ENCODE peak calls at places on chromosomes 7 and 10, in ten cellular contexts. J is prostate gland, P is left ventricle myocardium inferior, F is A549, D is HCT116, U is foreskin fibroblast, G is astrocyte of the cerebellum, I is spleen, N is heart left ventricle, T is cardiac muscle cell. Y is an unnamed sample.

GRCh38 chr10:24384954-24385353 is 176.0 kb downstream of the KIAA1217 start:
- DNase-seq in F (no peak), J (no peak), T (peak; percentile 79), I (no peak), U (no peak), N (peak; percentile 47), P (no peak), G (no peak), D (no peak), Y (no peak)

GRCh38 chr10:106573106-106573505 is 591.4 kb downstream of the SORCS1 start:
- DNase-seq in N (no peak), J (no peak), G (no peak), U (peak; percentile 78), P (no peak), I (no peak), D (no peak), T (no peak), F (no peak), Y (no peak)

GRCh38 chr10:17645591-17646345 is 1.8 kb downstream of the STAM start:
- DNase-seq in J (no peak), F (no peak), N (no peak), U (no peak), G (no peak), T (no peak), P (no peak), I (no peak), D (no peak), Y (no peak)

GRCh38 chr10:25849268-25849667 is 84.8 kb upstream of the MYO3A start:
- DNase-seq in J (no peak), P (no peak), G (no peak), I (no peak), F (no peak), U (no peak), T (no peak), D (no peak), N (no peak), Y (no peak)

GRCh38 chr10:80486151-80486692 is 32.1 kb downstream of the TSPAN14 start:
- DNase-seq in D (no peak), I (no peak), N (no peak), G (no peak), U (no peak), P (no peak), F (no peak), T (no peak), J (no peak), Y (no peak)

GRCh38 chr7:116224492-116225098 is 14.3 kb downstream of the TES start:
- DNase-seq in G (no peak), N (no peak), J (no peak), U (no peak), I (no peak), T (no peak), F (no peak), P (no peak), D (no peak), Y (no peak)

GRCh38 chr7:27160147-27160545 is 3.7 kb upstream of the HOXA7 start:
- DNase-seq in U (no peak), G (no peak), N (peak; percentile 51), T (no peak), F (no peak), P (peak; percentile 14), I (peak; percentile 79), D (no peak), J (no peak), Y (no peak)

GRCh38 chr7:19108985-19109946 is 8.2 kb downstream of the TWIST1 start:
- DNase-seq in N (no peak), J (no peak), D (no peak), P (no peak), T (no peak), U (no peak), G (no peak), I (no peak), F (no peak), Y (no peak)

GRCh38 chr10:72263613-72264241 is 10.0 kb upstream of the DDIT4 start:
- DNase-seq in J (peak; percentile 86), F (no peak), I (no peak), P (no peak), U (no peak), D (no peak), N (no peak), G (no peak), T (no peak), Y (no peak)

GRCh38 chr7:98293265-98293664 is 11.8 kb downstream of the BRI3 start:
- DNase-seq in I (no peak), J (no peak), F (no peak), G (no peak), D (no peak), P (no peak), T (no peak), N (no peak), U (no peak), Y (no peak)

GRCh38 chr10:59906417-59907202 is at the start of gene CCDC6:
- DNase-seq in F (peak; percentile 74), G (peak; percentile 69), N (peak; percentile 96), U (peak; percentile 93), P (peak; percentile 92), I (peak; percentile 98), J (peak; percentile 93), T (peak; percentile 97), D (peak; percentile 78), Y (peak; percentile 80)

GRCh38 chr10:59905735-59906416 is 480 bp downstream of the CCDC6 start:
- DNase-seq in I (peak; percentile 89), D (no peak), T (no peak), G (no peak), N (peak; percentile 65), U (no peak), P (no peak), J (no peak), F (no peak), Y (no peak)

GRCh38 chr10:59908808-59909143 is 2.4 kb upstream of the CCDC6 start:
- DNase-seq in I (no peak), N (no peak), G (no peak), U (peak; percentile 6), P (no peak), J (no peak), F (no peak), D (no peak), T (no peak), Y (no peak)

GRCh38 chr10:59907918-59908807 is 1.8 kb upstream of the CCDC6 start:
- DNase-seq in U (peak; percentile 90), J (peak; percentile 69), T (peak; percentile 66), G (peak; percentile 95), N (no peak), P (no peak), F (peak; percentile 65), I (no peak), D (peak; percentile 77), Y (peak; percentile 76)

GRCh38 chr10:59907537-59907917 is 1.2 kb upstream of the CCDC6 start:
- DNase-seq in F (no peak), T (no peak), J (no peak), G (no peak), U (no peak), P (no peak), N (no peak), D (no peak), I (no peak), Y (no peak)
- H3K4me3 ChIP-seq in F (peak overlapping the region; percentile 98), T (peak overlapping the region; percentile 93), J (peak overlapping the region; percentile 94), G (no peak overlapping the region), U (peak overlapping the region; percentile 94), P (peak overlapping the region; percentile 98), N (peak overlapping the region; percentile 98), D (peak overlapping the region; percentile 93), I (peak overlapping the region; percentile 96), Y (peak overlapping the region; percentile 52)

GRCh38 chr10:68925489-68925888 is 24.4 kb downstream of the DDX50 start:
- DNase-seq in F (no peak), P (no peak), N (no peak), T (no peak), U (no peak), G (no peak), D (no peak), I (no peak), J (no peak), Y (no peak)
- TF ChIP-seq CTCF in F (no peak), P (no peak), N (no peak), T (no peak), U (no peak), G (no peak), D (no peak), I (no peak), J (no peak), Y (no peak)

GRCh38 chr7:129925416-129926002 is 27.3 kb downstream of the UBE2H start:
- DNase-seq in T (no peak), P (no peak), N (no peak), U (peak; percentile 73), I (no peak), F (no peak), D (no peak), G (no peak), J (no peak), Y (no peak)
- H3K4me3 ChIP-seq in T (no peak overlapping the region), P (no peak overlapping the region), N (no peak overlapping the region), U (no peak overlapping the region), I (no peak overlapping the region), F (no peak overlapping the region), D (no peak overlapping the region), G (no peak overlapping the region), J (no peak overlapping the region), Y (no peak overlapping the region)

GRCh38 chr10:120962386-120963052 is 111.4 kb downstream of the WDR11 start:
- DNase-seq in F (no peak), T (no peak), N (no peak), U (no peak), I (no peak), J (no peak), G (no peak), P (no peak), D (no peak), Y (no peak)
- TF ChIP-seq CTCF in F (no peak), T (no peak), N (no peak), U (no peak), I (no peak), J (no peak), G (no peak), P (no peak), D (no peak), Y (no peak)

Y was measured in retinal pigment epithelial cell.